ENCODE peak calls at places on chromosomes 4 and X, in six cellular contexts. L, K, U, D, E and S are unnamed samples.

GRCh38 chr4:145719752-145720624 is 40.0 kb downstream of the C4orf51 start:
- DNase-seq in L (no peak), K (no peak), U (no peak), D (no peak), E (no peak), S (no peak)

GRCh38 chr4:61202100-61202637 is 2.0 kb downstream of the ADGRL3 start:
- DNase-seq in L (peak), K (no peak), U (no peak), D (no peak), E (no peak), S (no peak)

GRCh38 chrX:104085919-104086318 is 9.9 kb upstream of the TMSB15C start:
- DNase-seq in L (no peak), K (no peak), U (no peak), D (no peak), E (no peak), S (no peak)

GRCh38 chr4:138055890-138056289 is 186.3 kb downstream of the SLC7A11 start:
- DNase-seq in L (no peak), K (no peak), U (no peak), D (no peak), E (no peak), S (no peak)

GRCh38 chr4:151930372-151930771 is 169.6 kb upstream of the GATB start:
- DNase-seq in L (no peak), K (peak), U (no peak), D (no peak), E (no peak), S (no peak)

GRCh38 chr4:137530176-137530575 is 2.1 kb downstream of the PCDH18 start:
- DNase-seq in L (no peak), K (no peak), U (no peak), D (no peak), E (no peak), S (no peak)

GRCh38 chr4:105186701-105187158 is 40.1 kb downstream of the TET2 start:
- DNase-seq in L (no peak), K (no peak), U (no peak), D (no peak), E (no peak), S (no peak)

GRCh38 chr4:188372051-188372450 is 232.8 kb downstream of the TRIML1 start:
- DNase-seq in L (no peak), K (no peak), U (no peak), D (no peak), E (no peak), S (no peak)

GRCh38 chrX:106005684-106006083 is 32.8 kb downstream of the SERPINA7 start:
- DNase-seq in L (no peak), K (no peak), U (no peak), D (no peak), E (no peak), S (no peak)

GRCh38 chr4:110518889-110519490 is 43.0 kb downstream of the ENPEP start:
- DNase-seq in L (no peak), K (no peak), U (no peak), D (peak), E (peak), S (no peak)

GRCh38 chr4:43339435-43339834 is 446.9 kb downstream of the GRXCR1 start:
- DNase-seq in L (no peak), K (no peak), U (no peak), D (no peak), E (no peak), S (no peak)

GRCh38 chr4:107977966-107978705 is 11.6 kb upstream of the HADH start:
- DNase-seq in L (no peak), K (no peak), U (no peak), D (no peak), E (no peak), S (no peak)

GRCh38 chr4:165016971-165017370 is 14.8 kb upstream of the TRIM60 start:
- DNase-seq in L (no peak), K (no peak), U (no peak), D (no peak), E (no peak), S (no peak)

GRCh38 chr4:150355858-150356455 is 226.0 kb upstream of the MAB21L2 start:
- DNase-seq in L (no peak), K (no peak), U (no peak), D (no peak), E (no peak), S (no peak)

GRCh38 chrX:117508021-117508420 is 608.6 kb downstream of the KLHL13 start:
- DNase-seq in L (no peak), K (no peak), U (no peak), D (no peak), E (no peak), S (no peak)

GRCh38 chrX:40780123-40780522 is 44.8 kb upstream of the MED14 start:
- DNase-seq in L (no peak), K (no peak), U (no peak), D (no peak), E (no peak), S (no peak)

GRCh38 chr4:28686618-28687017 is 1826.0 kb downstream of the STIM2 start:
- DNase-seq in L (no peak), K (peak), U (peak), D (no peak), E (peak), S (no peak)

GRCh38 chr4:17323619-17324400 is 188.1 kb downstream of the QDPR start:
- DNase-seq in L (no peak), K (no peak), U (no peak), D (no peak), E (no peak), S (no peak)

GRCh38 chrX:76148753-76149152 is 24.1 kb upstream of the PBDC1 start:
- DNase-seq in L (peak), K (peak), U (no peak), D (peak), E (peak), S (no peak)

GRCh38 chrX:131729295-131729694 is 185.4 kb downstream of the OR13H1 start:
- DNase-seq in L (peak), K (peak), U (peak), D (no peak), E (peak), S (peak)

GRCh38 chrX:78555401-78555980 is 103.6 kb downstream of the RTL3 start:
- DNase-seq in L (no peak), K (no peak), U (no peak), D (no peak), E (no peak), S (no peak)

GRCh38 chrX:40127052-40127451 is 29.3 kb upstream of the BCOR start:
- DNase-seq in L (no peak), K (no peak), U (no peak), D (no peak), E (no peak), S (no peak)

GRCh38 chrX:77502951-77503525 is 55.8 kb downstream of the FGF16 start:
- DNase-seq in L (no peak), K (no peak), U (no peak), D (no peak), E (no peak), S (no peak)

GRCh38 chr4:24574256-24574655 is 10.1 kb downstream of the DHX15 start:
- DNase-seq in L (no peak), K (no peak), U (no peak), D (no peak), E (no peak), S (no peak)

GRCh38 chr4:186781032-186781917 is 57.6 kb upstream of the FAT1 start:
- DNase-seq in L (no peak), K (no peak), U (no peak), D (no peak), E (no peak), S (no peak)

GRCh38 chrX:113305496-113305895 is 464.9 kb upstream of the AMOT start:
- DNase-seq in L (no peak), K (no peak), U (no peak), D (no peak), E (no peak), S (no peak)

GRCh38 chrX:123749643-123750042 is 16.8 kb upstream of the THOC2 start:
- DNase-seq in L (no peak), K (no peak), U (no peak), D (no peak), E (no peak), S (no peak)

GRCh38 chr4:65911720-65912119 is 241.4 kb upstream of the EPHA5 start:
- DNase-seq in L (no peak), K (no peak), U (no peak), D (no peak), E (no peak), S (no peak)

GRCh38 chr4:108411836-108412235 is 208.5 kb upstream of the RPL34 start:
- DNase-seq in L (no peak), K (no peak), U (no peak), D (no peak), E (no peak), S (no peak)

GRCh38 chrX:108362026-108362425 is 76.2 kb downstream of the COL4A6 start:
- DNase-seq in L (no peak), K (no peak), U (no peak), D (no peak), E (no peak), S (no peak)

GRCh38 chr4:118948545-118949144 is 60.0 kb downstream of the SYNPO2 start:
- DNase-seq in L (no peak), K (no peak), U (no peak), D (no peak), E (no peak), S (no peak)

GRCh38 chrX:50469206-50469605 is 1.4 kb downstream of the DGKK start:
- DNase-seq in L (no peak), K (no peak), U (no peak), D (no peak), E (no peak), S (no peak)

GRCh38 chr4:55078987-55079386 is 46.4 kb downstream of the KDR start:
- DNase-seq in L (no peak), K (peak), U (no peak), D (peak), E (no peak), S (no peak)

GRCh38 chr4:13541176-13541604 is 3.1 kb downstream of the NKX3-2 start:
- DNase-seq in L (peak), K (no peak), U (no peak), D (no peak), E (no peak), S (no peak)

GRCh38 chr4:187183351-187183750 is 459.7 kb upstream of the FAT1 start:
- DNase-seq in L (no peak), K (no peak), U (no peak), D (no peak), E (no peak), S (no peak)

GRCh38 chrX:117910216-117910615 is 206.4 kb downstream of the KLHL13 start:
- DNase-seq in L (no peak), K (no peak), U (no peak), D (no peak), E (no peak), S (no peak)

GRCh38 chr4:87042986-87043820 is 108.4 kb downstream of the AFF1 start:
- DNase-seq in L (no peak), K (no peak), U (no peak), D (no peak), E (no peak), S (no peak)

GRCh38 chrX:150874448-150874847 is 24.0 kb downstream of the CD99L2 start:
- DNase-seq in L (no peak), K (no peak), U (no peak), D (no peak), E (no peak), S (no peak)

DNA sequence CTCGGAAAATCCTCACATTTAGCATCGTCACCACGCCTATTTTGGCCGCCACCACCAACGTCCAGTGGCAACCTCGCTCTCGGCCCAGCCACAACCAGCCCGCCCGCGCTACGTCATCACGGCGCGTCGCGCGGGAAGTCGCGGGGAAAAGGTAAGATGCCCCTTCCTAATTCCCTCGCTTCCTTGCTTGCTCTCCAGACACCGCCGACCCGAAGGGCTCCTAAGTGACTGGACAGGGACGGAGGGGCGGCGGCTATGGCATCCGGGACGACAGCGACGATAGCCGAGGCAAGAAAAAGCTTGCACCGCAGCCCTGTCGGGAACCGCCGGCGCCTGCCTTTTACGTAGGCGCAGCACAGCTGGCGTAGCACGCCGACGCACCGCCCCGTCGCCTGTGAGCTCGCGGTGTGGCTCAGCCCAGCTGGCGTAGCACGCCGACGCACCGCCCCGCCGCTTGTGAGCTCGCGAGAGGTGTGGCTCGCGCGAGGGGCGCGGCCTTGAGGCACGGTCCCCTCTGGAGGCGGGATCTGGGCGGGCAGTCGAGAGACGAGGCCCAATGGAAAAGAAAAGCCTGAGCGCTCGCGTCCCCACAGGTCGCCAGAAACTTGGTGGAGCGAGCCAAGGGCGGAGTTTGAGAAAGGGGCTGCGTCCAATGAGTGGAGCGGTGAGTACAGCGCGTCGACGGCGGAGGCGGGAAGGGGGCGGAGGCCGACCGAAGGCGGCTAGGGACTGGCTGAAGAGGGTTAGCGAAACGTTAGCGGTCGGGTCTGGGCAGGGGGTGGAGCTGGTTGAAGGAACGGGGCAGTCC is at the start of gene HDAC6:
- DNase-seq in L (peak), K (peak), U (peak), D (peak), E (peak), S (peak)
- TF ChIP-seq POLR2A in L (peak), K (peak), U (no peak), D (peak), E (peak), S (peak)

DNA sequence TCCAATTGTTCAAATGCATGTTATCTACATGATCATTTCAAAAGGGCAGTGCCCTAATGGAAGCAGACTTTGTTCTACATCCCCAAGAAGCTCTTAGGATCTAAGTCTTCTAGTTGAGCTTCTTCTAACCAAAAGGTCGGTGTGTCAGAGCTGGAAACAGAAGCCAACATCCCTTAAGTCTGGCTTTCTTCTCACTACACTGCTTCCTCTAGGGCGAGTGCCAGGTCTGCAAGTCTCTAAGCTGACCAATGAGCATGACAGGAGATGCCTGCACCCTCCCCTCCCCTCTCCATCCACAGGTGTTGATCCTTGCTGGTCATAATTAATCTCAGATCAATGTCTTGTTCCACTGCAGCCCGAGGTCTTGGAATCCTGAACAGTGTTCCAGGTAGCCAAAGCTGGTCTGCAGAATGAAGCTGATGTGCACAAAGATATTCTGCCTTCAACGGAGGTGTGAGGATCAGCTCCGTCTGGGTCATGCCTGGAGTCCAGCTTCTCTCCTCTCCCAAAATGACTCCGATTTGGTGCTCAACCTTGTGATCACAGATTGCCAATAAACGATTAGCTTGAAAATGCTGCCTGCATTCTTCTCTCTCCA is 44.1 kb downstream of the WDR1 start:
- DNase-seq in L (peak), K (no peak), U (no peak), D (no peak), E (no peak), S (no peak)
- TF ChIP-seq POLR2A in L (no peak), K (no peak), U (no peak), D (no peak), E (no peak), S (no peak)

GRCh38 chr4:8188743-8189550 is 10.1 kb upstream of the SH3TC1 start:
- DNase-seq in L (no peak), K (peak), U (peak), D (no peak), E (no peak), S (no peak)
- TF ChIP-seq POLR2A in L (no peak), K (peak), U (no peak), D (no peak), E (no peak), S (no peak)

GRCh38 chr4:184156169-184156568 is 61.5 kb downstream of the ENPP6 start:
- DNase-seq in L (peak), K (no peak), U (no peak), D (no peak), E (no peak), S (no peak)

GRCh38 chr4:184157322-184157721 is 60.4 kb downstream of the ENPP6 start:
- DNase-seq in L (no peak), K (no peak), U (no peak), D (no peak), E (no peak), S (no peak)

GRCh38 chr4:184150102-184150839 is 67.4 kb downstream of the ENPP6 start:
- DNase-seq in L (no peak), K (no peak), U (peak), D (no peak), E (no peak), S (no peak)

GRCh38 chr4:184151988-184152485 is 65.6 kb downstream of the ENPP6 start:
- DNase-seq in L (no peak), K (no peak), U (no peak), D (no peak), E (no peak), S (no peak)

GRCh38 chr4:184153781-184154542 is 63.7 kb downstream of the ENPP6 start:
- DNase-seq in L (no peak), K (no peak), U (no peak), D (peak), E (no peak), S (no peak)
- TF ChIP-seq POLR2A in L (no peak), K (no peak), U (no peak), D (no peak), E (no peak), S (no peak)

DNA sequence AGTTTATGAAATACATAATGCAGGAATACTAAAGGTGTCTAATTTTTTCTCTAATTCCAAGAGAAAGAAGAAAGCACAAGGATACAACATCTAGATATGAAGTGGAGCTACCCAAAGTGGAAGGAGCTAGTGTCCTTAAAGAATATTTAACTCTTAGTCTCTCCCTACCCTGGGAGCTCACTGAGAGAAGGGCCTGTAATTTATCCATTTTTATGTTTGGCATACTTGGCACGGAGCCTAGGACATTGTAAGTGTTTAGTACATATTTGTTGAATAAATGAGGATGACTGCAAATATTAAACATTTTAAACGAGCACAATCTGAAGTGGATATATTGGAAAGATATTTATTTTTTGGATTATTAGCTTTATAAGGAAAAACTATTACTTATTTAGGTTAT is 674.8 kb downstream of the IQCM start:
- DNase-seq in L (no peak), K (no peak), U (no peak), D (no peak), E (no peak), S (no peak)
- TF ChIP-seq POLR2A in L (no peak), K (no peak), U (no peak), D (no peak), E (no peak), S (no peak)

DNA sequence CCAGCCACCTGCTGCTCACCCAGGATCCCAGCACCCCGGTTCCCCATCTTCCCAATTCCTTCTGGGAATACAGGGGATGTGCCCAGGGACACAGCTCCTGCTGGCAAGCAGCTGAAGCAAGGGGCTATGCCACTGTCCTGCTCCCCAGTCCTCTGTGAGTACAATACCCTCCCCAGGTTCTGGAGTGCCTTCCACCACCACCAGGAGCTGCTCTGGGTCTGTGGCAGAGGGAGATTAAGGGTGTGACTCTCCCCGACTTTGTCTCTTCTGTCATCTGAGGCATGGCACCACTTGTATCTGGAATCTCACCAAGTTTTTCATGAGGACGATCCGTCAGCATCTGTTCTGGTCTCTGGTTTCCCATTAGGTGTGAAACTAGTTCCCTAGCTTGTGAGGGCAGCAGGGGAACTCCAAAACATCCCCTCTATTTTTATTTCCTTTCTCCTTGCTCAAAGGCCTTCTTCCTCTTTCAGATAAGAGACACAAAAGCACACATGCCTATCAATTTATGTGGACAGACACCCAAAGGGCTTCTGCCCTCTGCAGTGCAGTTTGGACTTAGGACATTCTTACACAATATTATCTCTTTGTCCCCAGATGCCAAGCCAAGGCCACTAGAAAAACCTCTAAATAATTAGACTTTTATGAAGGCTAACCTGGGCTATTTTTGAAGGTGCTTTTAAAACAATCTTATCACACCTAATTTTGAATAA is 26.8 kb downstream of the MGST2 start:
- DNase-seq in L (no peak), K (peak), U (no peak), D (no peak), E (no peak), S (no peak)
- TF ChIP-seq POLR2A in L (no peak), K (no peak), U (no peak), D (no peak), E (no peak), S (no peak)